ENCODE peak calls at places on chromosomes 7 and 10, in four cellular contexts. I is K562, E is GM12891, J is SK-N-SH. W is an unnamed sample.

GRCh38 chr7:148706368-148706767 is 7.7 kb downstream of the CUL1 start:
- DNase-seq in E (no peak), I (no peak), J (no peak), W (no peak)

GRCh38 chr10:111109506-111110242 is 32.8 kb downstream of the ADRA2A start:
- DNase-seq in J (no peak), E (no peak), I (no peak), W (no peak)

GRCh38 chr7:71735961-71736556 is 604.1 kb downstream of the GALNT17 start:
- DNase-seq in J (peak), E (peak), I (peak), W (no peak)

GRCh38 chr7:88200793-88201192 is 19.0 kb downstream of the SRI start:
- DNase-seq in I (no peak), E (no peak), J (no peak), W (no peak)

GRCh38 chr7:29408841-29409243 is 154.8 kb upstream of the PRR15 start:
- DNase-seq in J (peak), I (peak), E (peak), W (peak)

GRCh38 chr10:3195286-3195685 is 22.7 kb upstream of the PITRM1 start:
- DNase-seq in J (no peak), E (no peak), I (no peak), W (no peak)

GRCh38 chr10:79443338-79444242 is 1.8 kb downstream of the ZCCHC24 start:
- DNase-seq in I (no peak), J (no peak), E (no peak), W (no peak)

GRCh38 chr10:125407000-125407502 is 246.7 kb upstream of the CTBP2 start:
- DNase-seq in I (no peak), E (no peak), J (no peak), W (no peak)

GRCh38 chr7:135717686-135718085 is 10.3 kb downstream of the SLC13A4 start:
- DNase-seq in E (no peak), I (no peak), J (no peak), W (no peak)

GRCh38 chr7:1384113-1384415 is 75.2 kb downstream of the MICALL2 start:
- DNase-seq in E (no peak), J (peak), I (no peak), W (no peak)

GRCh38 chr7:134089446-134089845 is 37.7 kb upstream of the LRGUK start:
- DNase-seq in I (no peak), J (no peak), E (no peak), W (no peak)

GRCh38 chr10:15369642-15370211 is 1.4 kb downstream of the FAM171A1 start:
- DNase-seq in I (no peak), E (no peak), J (peak), W (no peak)

GRCh38 chr7:100582041-100582579 is 3.8 kb downstream of the LRCH4 start:
- DNase-seq in J (no peak), I (no peak), E (no peak), W (no peak)

GRCh38 chr7:32290015-32290414 is 200.2 kb downstream of the LSM5 start:
- DNase-seq in E (no peak), I (no peak), J (peak), W (no peak)

GRCh38 chr7:87300756-87301155 is 44.7 kb upstream of the CROT start:
- DNase-seq in E (no peak), I (no peak), J (no peak), W (no peak)

GRCh38 chr7:30379131-30379530 is 94.7 kb downstream of the ZNRF2 start:
- DNase-seq in I (no peak), E (no peak), J (no peak), W (no peak)

GRCh38 chr7:132113536-132114409 is 462.5 kb downstream of the PLXNA4 start:
- DNase-seq in J (no peak), E (no peak), I (no peak), W (no peak)

GRCh38 chr7:48786951-48787350 is 137.4 kb upstream of the CDC14C start:
- DNase-seq in E (no peak), I (no peak), J (no peak), W (no peak)

GRCh38 chr10:124288928-124289921 is 129.5 kb downstream of the OAT start:
- DNase-seq in I (no peak), E (no peak), J (no peak), W (no peak)

GRCh38 chr10:124292911-124293640 is 125.6 kb downstream of the OAT start:
- DNase-seq in J (no peak), E (no peak), I (no peak), W (no peak)

GRCh38 chr10:124290095-124290795 is 128.5 kb downstream of the OAT start:
- DNase-seq in I (peak), J (no peak), E (no peak), W (peak)

GRCh38 chr10:124293641-124294449 is 124.9 kb downstream of the OAT start:
- DNase-seq in E (no peak), I (no peak), J (peak), W (no peak)

DNA sequence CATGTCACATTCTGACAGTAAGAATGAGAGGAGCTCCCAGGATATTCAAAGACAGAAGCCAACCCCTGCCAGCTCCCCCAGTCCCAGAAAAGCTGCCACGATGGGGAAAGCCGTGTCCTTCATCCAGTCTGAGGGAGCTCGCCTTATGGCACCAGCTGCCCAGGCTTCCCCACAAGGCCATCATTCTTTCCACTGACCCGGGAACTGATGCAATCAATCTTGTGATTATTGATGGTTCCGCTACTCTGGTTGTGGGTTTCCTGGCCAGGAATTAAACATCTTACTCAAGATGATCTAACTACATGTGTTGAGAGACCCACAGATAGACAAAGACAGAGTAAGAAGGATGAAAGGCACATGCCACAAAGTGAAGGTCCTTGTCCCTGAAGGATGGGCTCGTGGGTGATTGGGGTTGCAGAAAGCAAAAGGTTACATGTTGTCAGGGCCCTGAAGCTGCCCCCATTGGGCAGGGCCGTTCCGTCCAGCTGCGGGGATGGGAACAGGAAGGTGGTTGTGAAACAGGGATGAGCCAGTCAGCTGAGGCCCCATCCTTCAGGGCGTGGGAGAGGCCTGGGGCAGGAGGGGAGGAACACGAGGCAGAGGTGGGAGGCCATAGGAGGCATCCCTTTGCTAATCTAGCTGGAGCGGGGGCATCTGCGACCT is 127.6 kb downstream of the OAT start:
- DNase-seq in J (no peak), E (no peak), I (no peak), W (no peak)
- TF ChIP-seq POLR2AphosphoS5 in J (no peak), E (no peak), I (no peak), W (no peak)

DNA sequence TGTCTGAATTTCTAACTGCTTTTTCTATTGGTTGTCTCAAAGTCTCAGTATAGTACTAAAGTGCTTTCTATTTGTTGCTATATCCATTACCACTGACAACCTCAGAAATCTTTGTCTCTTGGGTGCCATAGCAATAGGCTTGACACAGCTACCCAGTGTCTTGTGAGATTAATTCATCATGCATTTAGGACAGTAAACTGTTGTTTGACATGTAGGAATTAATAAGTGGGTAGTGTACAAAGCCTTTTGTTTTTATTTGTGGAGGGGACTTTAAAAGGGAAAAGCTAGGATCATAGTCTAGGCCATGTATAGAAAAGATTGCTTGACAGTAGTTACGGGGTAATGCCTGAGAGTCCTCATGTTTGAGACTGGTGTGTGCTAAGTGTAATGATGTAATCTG is 102.6 kb upstream of the AGR3 start:
- DNase-seq in I (no peak), E (no peak), J (no peak), W (no peak)
- TF ChIP-seq TAF1 in I (no peak), E (no peak), J (no peak), W (no peak)

GRCh38 chr7:22589641-22590141 is 89.7 kb upstream of the STEAP1B start:
- DNase-seq in E (no peak), I (no peak), J (no peak), W (no peak)
- TF ChIP-seq POLR2AphosphoS5 in E (no peak), I (no peak), J (no peak), W (no peak)

DNA sequence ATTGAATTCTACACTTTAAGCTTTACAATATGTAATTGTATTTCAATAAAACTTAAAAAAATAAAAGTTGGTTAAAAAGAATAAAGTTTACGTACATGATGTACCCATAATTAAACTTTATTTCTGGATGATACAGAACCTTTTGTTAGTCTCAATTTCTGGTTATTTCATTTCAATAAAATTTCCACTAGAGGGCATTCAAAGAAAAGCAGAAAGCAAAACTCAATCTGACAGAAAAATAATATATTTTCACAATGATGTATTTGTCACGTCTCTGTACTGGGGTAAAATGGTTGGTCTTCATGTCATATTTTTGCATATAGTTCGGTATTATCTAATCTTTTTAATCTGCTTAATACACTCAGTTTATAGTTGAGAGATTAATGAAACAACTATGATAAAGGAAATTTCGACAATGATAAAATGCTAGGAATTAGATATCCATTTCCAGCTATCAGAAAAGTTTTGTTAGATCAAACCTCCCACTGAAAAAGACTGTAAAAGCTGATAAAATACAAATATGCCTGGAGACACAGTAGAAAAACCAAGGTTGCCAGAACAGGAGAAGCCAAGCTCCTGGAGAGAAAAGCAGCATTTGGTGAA is 27.4 kb downstream of the ASZ1 start:
- DNase-seq in J (no peak), E (no peak), I (no peak), W (no peak)
- TF ChIP-seq TAF1 in J (no peak), E (no peak), I (no peak), W (no peak)

GRCh38 chr10:114110174-114110972 is 63.6 kb downstream of the CCDC186 start:
- DNase-seq in E (no peak), I (no peak), J (no peak), W (no peak)

GRCh38 chr10:114118514-114118913 is 55.5 kb downstream of the CCDC186 start:
- DNase-seq in I (no peak), J (no peak), E (no peak), W (no peak)

GRCh38 chr10:114121031-114121430 is 53.0 kb downstream of the CCDC186 start:
- DNase-seq in I (no peak), J (no peak), E (no peak), W (no peak)

GRCh38 chr10:114117728-114118127 is 56.3 kb downstream of the CCDC186 start:
- DNase-seq in I (no peak), J (no peak), E (no peak), W (no peak)

DNA sequence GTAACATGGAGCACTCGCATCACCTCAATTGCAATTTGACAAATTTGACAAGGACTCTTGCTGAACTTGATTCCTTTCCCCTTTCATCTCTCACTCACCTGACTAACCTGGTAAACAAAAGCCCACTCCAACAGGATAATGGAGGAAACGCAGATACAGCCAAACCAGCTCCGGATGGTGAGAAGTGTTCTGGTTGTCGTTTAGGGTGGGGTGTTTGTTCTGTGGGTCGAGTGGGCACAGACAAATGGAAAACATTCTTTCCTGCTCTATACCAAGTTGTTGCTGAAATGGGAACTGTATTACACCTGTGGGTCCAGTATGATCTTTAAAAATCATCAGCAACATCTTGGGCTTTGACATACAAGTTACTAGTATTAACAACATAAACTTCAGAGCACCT is 58.3 kb downstream of the CCDC186 start:
- DNase-seq in E (no peak), J (no peak), I (no peak), W (no peak)
- TF ChIP-seq POLR2AphosphoS5 in E (no peak), J (no peak), I (no peak), W (no peak)

DNA sequence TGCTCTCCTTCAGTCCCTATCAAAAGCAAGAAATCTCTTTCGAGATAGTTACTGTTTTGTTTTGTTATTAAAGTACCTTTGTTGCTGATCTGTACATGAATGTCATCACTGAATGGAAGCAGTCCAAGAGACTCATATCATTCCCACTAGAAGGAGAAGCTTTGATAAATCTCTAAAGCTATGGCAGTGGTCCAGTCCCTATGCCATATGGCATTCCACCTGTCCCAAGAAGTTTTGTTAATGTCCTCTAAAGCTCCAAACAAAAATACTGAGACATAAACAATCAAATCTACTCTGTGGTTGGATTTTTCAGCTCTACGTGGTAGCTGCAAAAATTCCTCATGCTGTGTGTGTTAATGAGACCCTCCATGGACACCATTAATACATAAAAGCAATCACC is 94.0 kb downstream of the LRRN3 start:
- DNase-seq in I (no peak), J (no peak), E (no peak), W (no peak)
- TF ChIP-seq TAF1 in I (no peak), J (no peak), E (no peak), W (no peak)

GRCh38 chr10:17622061-17622460 is 4.9 kb upstream of the HACD1 start:
- DNase-seq in I (no peak), E (no peak), J (no peak), W (no peak)

GRCh38 chr10:17626656-17627055 is 9.5 kb upstream of the HACD1 start:
- DNase-seq in I (no peak), J (no peak), E (no peak), W (no peak)

DNA sequence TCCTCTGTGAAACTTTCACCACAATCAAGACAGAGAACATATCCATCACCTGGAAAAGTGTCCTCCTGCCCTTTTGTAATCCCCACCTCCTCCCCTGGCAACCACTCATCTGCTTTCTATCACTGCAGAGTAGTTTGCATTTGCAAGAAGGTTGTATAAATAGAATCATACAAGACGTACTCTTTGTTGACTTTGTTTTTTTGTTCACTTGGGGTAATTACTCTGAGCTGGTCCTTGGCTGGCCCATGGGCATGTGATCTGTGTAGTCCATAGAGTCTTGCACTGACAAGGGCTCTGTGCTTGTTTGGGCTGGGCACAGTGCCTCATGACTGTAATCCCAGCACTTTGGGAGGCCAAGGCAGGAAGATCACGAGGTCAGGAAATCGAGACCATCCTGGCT is 7.8 kb upstream of the HACD1 start:
- DNase-seq in J (no peak), E (no peak), I (no peak), W (no peak)
- TF ChIP-seq POLR2AphosphoS5 in J (no peak), E (no peak), I (no peak), W (no peak)

GRCh38 chr10:63133056-63133786 is at the start of gene NRBF2:
- DNase-seq in E (peak), I (peak), J (peak), W (peak)

GRCh38 chr10:63132651-63133055 is 475 bp upstream of the NRBF2 start:
- DNase-seq in J (no peak), E (no peak), I (no peak), W (no peak)

GRCh38 chr10:63140077-63140476 is 6.9 kb downstream of the NRBF2 start:
- DNase-seq in J (no peak), E (no peak), I (no peak), W (no peak)

GRCh38 chr10:63133787-63134557 is 844 bp downstream of the NRBF2 start:
- DNase-seq in J (no peak), I (no peak), E (peak), W (peak)

GRCh38 chr10:63137306-63137705 is 4.2 kb downstream of the NRBF2 start:
- DNase-seq in I (no peak), J (no peak), E (no peak), W (no peak)
- TF ChIP-seq TAF1 in I (no peak), J (no peak), E (no peak), W (no peak)

W was measured in GM12892.